ENCODE peak calls at places on chromosomes 7 and 10, in four cellular contexts. One of them, this sample, is unnamed.

GRCh38 chr7:104643587-104644217 is 315.3 kb downstream of the LHFPL3 start:
- DNase-seq in stomach: no peak
- DNase-seq in K562: peak
- DNase-seq in SK-N-SH: peak
- DNase-seq in this sample: no peak

GRCh38 chr10:132524443-132525285 is 12.9 kb upstream of the INPP5A start:
- DNase-seq in K562: no peak
- DNase-seq in SK-N-SH: no peak
- DNase-seq in stomach: no peak
- DNase-seq in this sample: peak

GRCh38 chr7:150665075-150665794 is 20.3 kb upstream of the GIMAP2 start:
- DNase-seq in stomach: no peak
- DNase-seq in SK-N-SH: no peak
- DNase-seq in K562: no peak
- DNase-seq in this sample: no peak

GRCh38 chr10:103493362-103493871 is at the start of gene NEURL1:
- DNase-seq in stomach: no peak
- DNase-seq in K562: no peak
- DNase-seq in SK-N-SH: peak
- DNase-seq in this sample: no peak

GRCh38 chr7:123580406-123581161 is 21.0 kb upstream of the ASB15 start:
- DNase-seq in stomach: no peak
- DNase-seq in K562: peak
- DNase-seq in SK-N-SH: peak
- DNase-seq in this sample: no peak

GRCh38 chr7:159078911-159079270 is 65.8 kb downstream of the VIPR2 start:
- DNase-seq in K562: no peak
- DNase-seq in SK-N-SH: no peak
- DNase-seq in stomach: peak
- DNase-seq in this sample: no peak

GRCh38 chr10:111872591-111872990 is 311.0 kb downstream of the GPAM start:
- DNase-seq in SK-N-SH: no peak
- DNase-seq in K562: no peak
- DNase-seq in stomach: no peak
- DNase-seq in this sample: no peak

GRCh38 chr10:29480281-29480954 is 154.4 kb downstream of the SVIL start:
- DNase-seq in K562: no peak
- DNase-seq in SK-N-SH: no peak
- DNase-seq in stomach: no peak
- DNase-seq in this sample: no peak

GRCh38 chr7:901388-902154 is 25.2 kb downstream of the GET4 start:
- DNase-seq in SK-N-SH: peak
- DNase-seq in K562: peak
- DNase-seq in stomach: peak
- DNase-seq in this sample: peak

GRCh38 chr7:24820730-24821044 is 63.4 kb upstream of the GSDME start:
- DNase-seq in stomach: no peak
- DNase-seq in SK-N-SH: no peak
- DNase-seq in K562: no peak
- DNase-seq in this sample: no peak

GRCh38 chr10:102327641-102328040 is 67.9 kb upstream of the NFKB2 start:
- DNase-seq in K562: no peak
- DNase-seq in SK-N-SH: no peak
- DNase-seq in stomach: no peak
- DNase-seq in this sample: no peak

GRCh38 chr10:118763202-118763988 is 8.6 kb upstream of the CACUL1 start:
- DNase-seq in K562: no peak
- DNase-seq in stomach: no peak
- DNase-seq in SK-N-SH: no peak
- DNase-seq in this sample: no peak

GRCh38 chr10:119933179-119933578 is 40.6 kb downstream of the SEC23IP start:
- DNase-seq in stomach: no peak
- DNase-seq in SK-N-SH: peak
- DNase-seq in K562: no peak
- DNase-seq in this sample: no peak

GRCh38 chr7:129610709-129611245 is 743 bp upstream of the NRF1 start:
- DNase-seq in SK-N-SH: peak
- DNase-seq in K562: peak
- DNase-seq in stomach: no peak
- DNase-seq in this sample: no peak

GRCh38 chr10:116771101-116771705 is 28.8 kb upstream of the HSPA12A start:
- DNase-seq in SK-N-SH: no peak
- DNase-seq in stomach: peak
- DNase-seq in K562: no peak
- DNase-seq in this sample: no peak
- TF ChIP-seq EP300 in SK-N-SH: peak
- TF ChIP-seq EP300 in stomach: no peak
- TF ChIP-seq EP300 in K562: no peak
- TF ChIP-seq EP300 in this sample: no peak

DNA sequence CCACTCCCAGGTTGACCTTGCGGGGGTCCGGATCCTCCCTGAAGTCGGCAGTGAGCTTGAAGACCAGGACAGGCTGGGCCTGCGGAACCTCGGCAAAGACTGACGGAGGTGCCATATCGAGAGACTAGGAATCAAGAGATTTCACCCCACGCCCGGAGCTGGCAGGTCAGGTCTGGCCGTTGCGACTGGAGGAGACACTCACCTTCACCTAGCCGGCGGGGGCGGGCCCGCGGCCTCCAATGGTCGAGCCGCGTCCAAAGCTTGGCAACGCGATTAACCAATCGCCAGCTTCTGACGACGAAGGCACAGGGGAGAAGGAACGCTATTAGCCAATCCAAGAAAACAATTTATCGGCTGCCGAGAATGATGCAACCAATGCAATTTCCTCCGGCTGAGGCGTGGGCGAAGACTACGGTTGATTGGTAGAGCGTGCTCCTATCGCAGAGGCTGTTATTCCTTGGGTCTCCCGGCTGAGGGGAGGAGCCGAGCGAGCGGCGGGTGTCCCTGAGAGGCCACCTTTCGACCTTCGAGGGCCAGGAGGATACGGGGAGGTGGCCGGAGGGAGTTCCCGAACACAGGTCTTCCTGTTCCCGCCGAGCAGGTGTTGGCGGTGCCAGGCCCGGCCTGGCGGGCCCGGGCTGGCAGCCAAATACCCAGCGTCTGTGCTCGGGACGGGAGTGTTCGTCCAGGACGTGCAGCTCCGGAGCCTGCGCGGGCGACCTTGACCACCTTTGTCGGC is at the start of gene GOT1:
- DNase-seq in SK-N-SH: peak
- DNase-seq in stomach: peak
- DNase-seq in K562: peak
- DNase-seq in this sample: peak
- TF ChIP-seq EP300 in SK-N-SH: no peak
- TF ChIP-seq EP300 in stomach: no peak
- TF ChIP-seq EP300 in K562: peak
- TF ChIP-seq EP300 in this sample: peak

GRCh38 chr10:66625709-66626590 is 299.9 kb upstream of the LRRTM3 start:
- DNase-seq in stomach: no peak
- DNase-seq in SK-N-SH: no peak
- DNase-seq in K562: no peak
- DNase-seq in this sample: no peak
- TF ChIP-seq EP300 in stomach: no peak
- TF ChIP-seq EP300 in SK-N-SH: no peak
- TF ChIP-seq EP300 in K562: no peak
- TF ChIP-seq EP300 in this sample: no peak

GRCh38 chr10:7686351-7687171 is 16.6 kb upstream of the ITIH2 start:
- DNase-seq in K562: no peak
- DNase-seq in stomach: no peak
- DNase-seq in SK-N-SH: no peak
- DNase-seq in this sample: peak
- TF ChIP-seq EP300 in K562: no peak
- TF ChIP-seq EP300 in stomach: no peak
- TF ChIP-seq EP300 in SK-N-SH: no peak
- TF ChIP-seq EP300 in this sample: no peak

GRCh38 chr7:22633286-22633953 is 93.6 kb upstream of the IL6 start:
- DNase-seq in SK-N-SH: no peak
- DNase-seq in stomach: no peak
- DNase-seq in K562: no peak
- DNase-seq in this sample: no peak

GRCh38 chr7:22633954-22634474 is 93.0 kb upstream of the IL6 start:
- DNase-seq in SK-N-SH: no peak
- DNase-seq in K562: no peak
- DNase-seq in stomach: no peak
- DNase-seq in this sample: no peak

GRCh38 chr7:22632674-22633073 is 94.3 kb upstream of the IL6 start:
- DNase-seq in SK-N-SH: no peak
- DNase-seq in K562: no peak
- DNase-seq in stomach: no peak
- DNase-seq in this sample: no peak

GRCh38 chr7:22631730-22632129 is 95.3 kb upstream of the IL6 start:
- DNase-seq in stomach: no peak
- DNase-seq in K562: no peak
- DNase-seq in SK-N-SH: no peak
- DNase-seq in this sample: no peak

GRCh38 chr7:22635349-22635748 is 91.7 kb upstream of the IL6 start:
- DNase-seq in K562: no peak
- DNase-seq in SK-N-SH: no peak
- DNase-seq in stomach: no peak
- DNase-seq in this sample: no peak
- TF ChIP-seq EP300 in K562: no peak
- TF ChIP-seq EP300 in SK-N-SH: no peak
- TF ChIP-seq EP300 in stomach: no peak
- TF ChIP-seq EP300 in this sample: no peak

GRCh38 chr10:61837748-61838055 is 63.8 kb upstream of the ARID5B start:
- DNase-seq in SK-N-SH: no peak
- DNase-seq in K562: no peak
- DNase-seq in stomach: no peak
- DNase-seq in this sample: no peak

GRCh38 chr10:61835069-61835908 is 66.2 kb upstream of the ARID5B start:
- DNase-seq in stomach: peak
- DNase-seq in SK-N-SH: peak
- DNase-seq in K562: peak
- DNase-seq in this sample: no peak

GRCh38 chr10:61835909-61836232 is 65.6 kb upstream of the ARID5B start:
- DNase-seq in SK-N-SH: no peak
- DNase-seq in K562: no peak
- DNase-seq in stomach: no peak
- DNase-seq in this sample: no peak

GRCh38 chr10:61836233-61836887 is 65.1 kb upstream of the ARID5B start:
- DNase-seq in K562: no peak
- DNase-seq in SK-N-SH: no peak
- DNase-seq in stomach: no peak
- DNase-seq in this sample: no peak

GRCh38 chr10:61836888-61837747 is 64.4 kb upstream of the ARID5B start:
- DNase-seq in K562: no peak
- DNase-seq in stomach: no peak
- DNase-seq in SK-N-SH: no peak
- DNase-seq in this sample: no peak
- TF ChIP-seq EP300 in K562: no peak
- TF ChIP-seq EP300 in stomach: no peak
- TF ChIP-seq EP300 in SK-N-SH: peak
- TF ChIP-seq EP300 in this sample: no peak

DNA sequence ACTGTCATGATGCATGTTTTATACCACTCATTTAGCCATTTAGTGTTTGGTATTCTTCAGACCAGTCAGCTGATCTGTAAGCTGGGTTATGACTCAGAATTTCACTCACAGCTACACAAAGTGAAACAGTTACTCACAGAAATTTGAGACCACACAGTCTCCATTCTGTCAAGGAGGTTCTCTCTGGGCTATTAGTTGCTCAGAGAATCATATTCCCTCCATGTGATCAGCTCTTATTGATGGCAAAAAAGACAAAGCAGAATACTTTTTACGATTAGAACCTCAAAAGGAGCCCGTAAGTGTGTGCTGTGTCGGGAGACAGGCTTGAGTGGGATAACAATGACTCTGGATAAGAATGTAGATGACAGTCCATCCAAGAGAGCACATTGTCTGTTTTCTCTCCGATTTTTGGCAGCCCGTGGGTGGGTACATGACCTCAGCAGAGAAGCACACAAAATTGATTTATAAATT is 277.6 kb upstream of the SORCS1 start:
- DNase-seq in stomach: no peak
- DNase-seq in K562: no peak
- DNase-seq in SK-N-SH: no peak
- DNase-seq in this sample: no peak
- TF ChIP-seq EP300 in stomach: no peak
- TF ChIP-seq EP300 in K562: no peak
- TF ChIP-seq EP300 in SK-N-SH: no peak
- TF ChIP-seq EP300 in this sample: no peak

GRCh38 chr10:10500941-10501340 is 516.7 kb upstream of the CELF2 start:
- DNase-seq in K562: no peak
- DNase-seq in stomach: no peak
- DNase-seq in SK-N-SH: no peak
- DNase-seq in this sample: no peak
- TF ChIP-seq EP300 in K562: no peak
- TF ChIP-seq EP300 in stomach: no peak
- TF ChIP-seq EP300 in SK-N-SH: no peak
- TF ChIP-seq EP300 in this sample: no peak

GRCh38 chr10:12349628-12350166 is 350 bp downstream of the CAMK1D start:
- DNase-seq in SK-N-SH: no peak
- DNase-seq in K562: no peak
- DNase-seq in stomach: no peak
- DNase-seq in this sample: peak
- TF ChIP-seq EP300 in SK-N-SH: no peak
- TF ChIP-seq EP300 in K562: no peak
- TF ChIP-seq EP300 in stomach: no peak
- TF ChIP-seq EP300 in this sample: no peak

DNA sequence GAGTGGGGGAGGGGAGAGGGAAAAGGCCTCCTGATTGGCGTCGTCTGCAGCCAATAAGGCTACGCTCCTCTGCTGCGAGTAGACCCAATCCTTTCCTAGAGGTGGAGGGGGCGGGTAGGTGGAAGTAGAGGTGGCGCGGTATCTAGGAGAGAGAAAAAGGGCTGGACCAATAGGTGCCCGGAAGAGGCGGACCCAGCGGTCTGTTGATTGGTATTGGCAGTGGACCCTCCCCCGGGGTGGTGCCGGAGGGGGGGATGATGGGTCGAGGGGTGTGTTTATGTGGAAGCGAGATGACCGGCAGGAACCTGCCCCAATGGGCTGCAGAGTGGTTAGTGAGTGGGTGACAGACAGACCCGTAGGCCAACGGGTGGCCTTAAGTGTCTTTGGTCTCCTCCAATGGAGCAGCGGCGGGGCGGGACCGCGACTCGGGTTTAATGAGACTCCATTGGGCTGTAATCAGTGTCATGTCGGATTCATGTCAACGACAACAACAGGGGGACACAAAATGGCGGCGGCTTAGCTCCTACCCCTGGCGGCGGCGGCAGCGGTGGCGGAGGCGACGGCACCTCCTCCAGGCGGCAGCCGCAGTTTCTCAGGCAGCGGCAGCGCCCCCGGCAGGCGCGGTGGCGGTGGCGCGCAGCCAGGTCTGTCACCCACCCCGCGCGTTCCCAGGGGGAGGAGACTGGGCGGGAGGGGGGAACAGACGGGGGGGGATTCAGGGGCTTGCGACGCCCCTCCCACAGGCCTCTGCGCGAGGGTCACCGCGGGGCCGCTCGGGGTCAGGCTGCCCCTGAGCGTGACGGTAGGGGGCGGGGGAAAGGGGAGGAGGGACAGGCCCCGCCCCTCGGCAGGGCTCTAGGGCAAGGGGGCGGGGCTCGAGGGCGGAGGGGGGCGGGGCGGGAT is at the start of gene KAT6B:
- DNase-seq in SK-N-SH: peak
- DNase-seq in K562: peak
- DNase-seq in stomach: peak
- DNase-seq in this sample: peak
- TF ChIP-seq EP300 in SK-N-SH: peak
- TF ChIP-seq EP300 in K562: peak
- TF ChIP-seq EP300 in stomach: no peak
- TF ChIP-seq EP300 in this sample: no peak

This sample was measured in upper lobe of left lung.